ENCODE peak calls at places on chromosomes 7 and 10, in eight cellular contexts. B, V, F, O, W, G, J and R are unnamed samples.

GRCh38 chr7:138460176-138460648 is at the start of gene TRIM24:
- DNase-seq in B (no peak), V (peak), F (peak), O (no peak), W (no peak), G (no peak), J (no peak), R (peak)

GRCh38 chr7:109926738-109927137 is 1164.2 kb upstream of the LRRN3 start:
- DNase-seq in B (no peak), V (peak), F (no peak), O (no peak), W (no peak), G (no peak), J (no peak), R (no peak)

GRCh38 chr7:151711906-151712771 is 164.8 kb downstream of the PRKAG2 start:
- DNase-seq in B (no peak), V (no peak), F (no peak), O (no peak), W (no peak), G (no peak), J (no peak), R (no peak)

GRCh38 chr7:35485436-35485835 is 209.5 kb downstream of the HERPUD2 start:
- DNase-seq in B (no peak), V (no peak), F (no peak), O (no peak), W (no peak), G (no peak), J (no peak), R (no peak)

GRCh38 chr10:71525721-71526120 is 129.0 kb downstream of the CDH23 start:
- DNase-seq in B (no peak), V (no peak), F (no peak), O (no peak), W (no peak), G (no peak), J (no peak), R (no peak)

GRCh38 chr7:131556912-131557457 is 557 bp upstream of the PODXL start:
- DNase-seq in B (peak), V (no peak), F (no peak), O (no peak), W (peak), G (no peak), J (no peak), R (no peak)

GRCh38 chr7:85004402-85004801 is 182.5 kb downstream of the SEMA3D start:
- DNase-seq in B (no peak), V (no peak), F (no peak), O (no peak), W (no peak), G (no peak), J (no peak), R (peak)

GRCh38 chr10:68725016-68725415 is 4.0 kb downstream of the CCAR1 start:
- DNase-seq in B (no peak), V (no peak), F (no peak), O (no peak), W (no peak), G (no peak), J (no peak), R (no peak)

GRCh38 chr7:102104245-102104644 is 182.4 kb upstream of the SH2B2 start:
- DNase-seq in B (no peak), V (no peak), F (no peak), O (no peak), W (peak), G (no peak), J (no peak), R (no peak)

GRCh38 chr7:1994931-1995330 is 237.8 kb downstream of the MAD1L1 start:
- DNase-seq in B (no peak), V (no peak), F (no peak), O (no peak), W (no peak), G (no peak), J (no peak), R (no peak)

GRCh38 chr10:44854693-44855350 is 56.3 kb upstream of the TMEM72 start:
- DNase-seq in B (no peak), V (no peak), F (no peak), O (no peak), W (no peak), G (no peak), J (no peak), R (no peak)

GRCh38 chr10:34776090-34776690 is 38.9 kb downstream of the PARD3 start:
- DNase-seq in B (no peak), V (no peak), F (no peak), O (no peak), W (no peak), G (no peak), J (no peak), R (no peak)

GRCh38 chr7:141860207-141860606 is 18.9 kb upstream of the PRSS37 start:
- DNase-seq in B (no peak), V (no peak), F (no peak), O (no peak), W (no peak), G (no peak), J (no peak), R (no peak)

GRCh38 chr7:27184342-27185012 is 555 bp downstream of the HOXA11 start:
- DNase-seq in B (peak), V (peak), F (peak), O (no peak), W (peak), G (no peak), J (no peak), R (peak)

GRCh38 chr7:78139335-78139734 is 340.8 kb downstream of the PHTF2 start:
- DNase-seq in B (no peak), V (peak), F (no peak), O (no peak), W (no peak), G (no peak), J (no peak), R (peak)

GRCh38 chr7:22572292-22572691 is 72.3 kb upstream of the STEAP1B start:
- DNase-seq in B (no peak), V (no peak), F (no peak), O (no peak), W (no peak), G (no peak), J (no peak), R (no peak)

GRCh38 chr7:3007696-3008095 is 36.0 kb downstream of the CARD11 start:
- DNase-seq in B (no peak), V (no peak), F (no peak), O (no peak), W (no peak), G (no peak), J (no peak), R (no peak)

GRCh38 chr7:147584771-147585193 is 1005.8 kb upstream of the C7orf33 start:
- DNase-seq in B (no peak), V (peak), F (no peak), O (no peak), W (peak), G (no peak), J (no peak), R (no peak)

GRCh38 chr7:143361552-143362125 is 874 bp downstream of the FAM131B start:
- DNase-seq in B (peak), V (no peak), F (no peak), O (no peak), W (peak), G (no peak), J (no peak), R (no peak)

GRCh38 chr7:43536773-43537172 is 46.1 kb upstream of the STK17A start:
- DNase-seq in B (no peak), V (no peak), F (no peak), O (no peak), W (no peak), G (no peak), J (no peak), R (no peak)

GRCh38 chr10:57102234-57102633 is 741.2 kb upstream of the ZWINT start:
- DNase-seq in B (no peak), V (no peak), F (no peak), O (no peak), W (no peak), G (no peak), J (no peak), R (no peak)

GRCh38 chr10:71623098-71623985 is 96.2 kb downstream of the C10orf105 start:
- DNase-seq in B (peak), V (no peak), F (peak), O (no peak), W (no peak), G (no peak), J (peak), R (peak)

GRCh38 chr7:127798769-127799372 is 146.9 kb downstream of the SND1 start:
- DNase-seq in B (no peak), V (no peak), F (no peak), O (no peak), W (no peak), G (no peak), J (no peak), R (no peak)

GRCh38 chr10:32005050-32005449 is 51.2 kb downstream of the KIF5B start:
- DNase-seq in B (peak), V (peak), F (peak), O (peak), W (peak), G (peak), J (peak), R (peak)

GRCh38 chr7:74410772-74411171 is 42.9 kb upstream of the GTF2IRD1 start:
- DNase-seq in B (no peak), V (no peak), F (no peak), O (no peak), W (no peak), G (no peak), J (no peak), R (no peak)

GRCh38 chr7:114243019-114243507 is 171.6 kb upstream of the FOXP2 start:
- DNase-seq in B (no peak), V (no peak), F (no peak), O (no peak), W (no peak), G (no peak), J (no peak), R (no peak)
- TF ChIP-seq USF2 in B (no peak), V (no peak), F (no peak), O (no peak), W (no peak), G (no peak), J (no peak), R (no peak)

DNA sequence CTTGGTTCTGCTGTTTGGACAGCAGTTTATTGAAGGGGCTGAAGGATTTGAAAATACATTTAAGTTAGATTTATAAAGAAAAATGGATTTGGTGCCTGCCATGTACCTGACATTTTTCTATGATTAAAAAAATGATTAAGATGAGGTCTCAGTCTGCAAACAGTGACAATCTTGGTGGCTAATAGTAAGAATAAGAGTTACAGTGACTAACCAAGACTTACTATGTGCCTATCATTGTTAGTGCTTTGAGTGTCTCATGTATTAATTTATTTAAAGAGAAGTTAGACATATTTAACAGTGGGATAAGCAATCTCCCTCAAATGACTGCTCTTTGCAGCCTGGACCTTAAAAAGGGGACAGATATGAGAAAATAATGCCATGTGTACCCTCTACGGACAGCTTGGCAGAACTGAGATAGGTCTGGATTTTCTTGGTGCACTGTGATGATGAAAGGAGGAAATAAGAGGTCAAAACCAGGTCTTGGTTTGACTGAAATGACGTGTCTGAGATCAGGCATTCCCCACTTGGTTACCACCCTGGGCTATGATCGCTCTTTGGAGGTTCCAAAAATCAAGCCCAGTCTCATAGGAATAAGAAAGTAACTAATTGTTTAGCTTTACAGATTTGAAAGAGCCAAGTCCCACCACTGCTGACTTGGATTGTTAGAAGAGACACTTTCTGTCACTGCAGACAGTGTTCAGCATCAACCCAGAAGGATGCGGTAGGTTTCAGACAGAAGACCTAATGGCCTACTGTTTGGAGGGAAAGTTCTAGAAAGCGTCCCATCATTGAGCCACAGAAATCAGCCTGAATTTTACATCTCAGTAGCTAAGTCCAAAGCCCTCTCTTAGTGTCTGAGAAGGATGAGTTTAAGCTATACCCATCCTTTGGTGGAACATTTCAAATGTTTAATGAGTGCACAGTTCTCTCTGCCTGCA is 2.1 kb downstream of the CASP7 start:
- DNase-seq in B (no peak), V (no peak), F (no peak), O (no peak), W (no peak), G (peak), J (no peak), R (no peak)
- TF ChIP-seq USF2 in B (no peak), V (no peak), F (no peak), O (no peak), W (no peak), G (no peak), J (no peak), R (no peak)

GRCh38 chr10:92995509-92995908 is 65.1 kb upstream of the CYP26C1 start:
- DNase-seq in B (no peak), V (no peak), F (no peak), O (no peak), W (no peak), G (no peak), J (no peak), R (no peak)

GRCh38 chr10:92993671-92994304 is 66.8 kb upstream of the CYP26C1 start:
- DNase-seq in B (no peak), V (peak), F (no peak), O (no peak), W (no peak), G (no peak), J (no peak), R (no peak)

GRCh38 chr10:92997620-92998019 is 63.0 kb upstream of the CYP26C1 start:
- DNase-seq in B (no peak), V (no peak), F (no peak), O (no peak), W (no peak), G (no peak), J (no peak), R (no peak)
- TF ChIP-seq USF2 in B (no peak), V (no peak), F (no peak), O (no peak), W (no peak), G (no peak), J (no peak), R (no peak)

DNA sequence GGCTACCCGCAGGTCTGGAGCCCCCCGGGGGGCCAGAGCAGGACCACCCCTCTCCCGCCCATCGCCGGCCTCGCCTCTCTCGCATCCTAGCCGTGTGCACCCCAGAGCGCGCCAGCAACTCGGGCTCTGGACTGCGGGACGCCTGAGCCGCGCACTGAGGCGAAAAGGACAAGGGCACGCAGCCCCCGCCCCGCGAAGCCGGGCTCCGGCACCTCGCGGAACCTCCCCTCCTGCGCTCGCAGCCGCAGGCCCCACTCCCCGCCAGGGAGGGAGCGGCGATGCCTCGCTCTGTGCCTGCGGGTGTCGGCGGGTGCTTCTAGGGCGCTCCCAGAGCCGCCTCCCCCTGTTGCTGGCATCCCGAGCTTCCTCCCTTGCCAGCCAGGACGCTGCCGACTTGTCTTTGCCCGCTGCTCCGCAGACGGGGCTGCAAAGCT is at the start of gene ITGB8:
- DNase-seq in B (peak), V (peak), F (peak), O (no peak), W (peak), G (no peak), J (no peak), R (no peak)
- TF ChIP-seq USF2 in B (no peak), V (no peak), F (no peak), O (no peak), W (no peak), G (no peak), J (no peak), R (no peak)

DNA sequence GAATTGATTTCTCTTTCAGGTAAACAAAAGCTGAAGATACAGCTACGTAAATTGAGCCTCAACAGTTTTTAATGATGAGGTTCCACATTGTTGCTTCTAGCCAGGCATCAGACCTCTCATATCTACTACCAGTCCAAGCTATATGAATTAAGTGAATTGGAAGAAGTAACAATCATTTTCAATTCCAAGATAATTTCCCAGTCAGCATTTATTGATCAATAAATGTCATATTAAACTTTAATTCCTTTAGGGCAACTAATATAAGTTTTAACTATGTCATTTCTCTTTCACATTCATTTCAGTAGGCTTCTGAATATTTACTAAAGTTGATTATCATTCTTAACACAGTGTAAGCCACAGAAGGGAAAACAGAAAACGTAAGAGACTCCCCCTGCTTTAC is 1413.7 kb upstream of the CELF2 start:
- DNase-seq in B (no peak), V (no peak), F (no peak), O (no peak), W (no peak), G (no peak), J (no peak), R (no peak)
- TF ChIP-seq USF2 in B (no peak), V (no peak), F (no peak), O (no peak), W (no peak), G (no peak), J (no peak), R (no peak)

GRCh38 chr10:121552746-121553145 is 45.5 kb downstream of the FGFR2 start:
- DNase-seq in B (no peak), V (no peak), F (no peak), O (no peak), W (no peak), G (no peak), J (no peak), R (no peak)
- TF ChIP-seq USF2 in B (no peak), V (no peak), F (no peak), O (no peak), W (no peak), G (no peak), J (no peak), R (no peak)

GRCh38 chr10:110361800-110362456 is 57.2 kb upstream of the SMNDC1 start:
- DNase-seq in B (no peak), V (no peak), F (no peak), O (no peak), W (no peak), G (no peak), J (no peak), R (no peak)
- TF ChIP-seq USF2 in B (no peak), V (no peak), F (no peak), O (no peak), W (no peak), G (no peak), J (no peak), R (no peak)

GRCh38 chr10:132859084-132859855 is 73.3 kb upstream of the NKX6-2 start:
- DNase-seq in B (peak), V (no peak), F (no peak), O (no peak), W (no peak), G (no peak), J (no peak), R (no peak)
- TF ChIP-seq USF2 in B (no peak), V (no peak), F (no peak), O (no peak), W (no peak), G (no peak), J (no peak), R (no peak)

GRCh38 chr7:29795696-29796095 is 10.6 kb upstream of the WIPF3 start:
- DNase-seq in B (no peak), V (no peak), F (no peak), O (no peak), W (no peak), G (no peak), J (no peak), R (no peak)
- TF ChIP-seq USF2 in B (no peak), V (no peak), F (no peak), O (no peak), W (no peak), G (no peak), J (no peak), R (no peak)